ENCODE peak calls at places on chromosome 4, in nine cellular contexts. One of them, this sample, is unnamed.
A peak's percentile ranks its signal among the peaks of the same experiment; 100 is the strongest.

GRCh38 chr4:166252487-166253402 is 379.7 kb downstream of the TLL1 start:
- DNase-seq in epithelial cell of esophagus: peak; percentile 54
- DNase-seq in naive thymus-derived CD4-positive, alpha-beta T cell: no peak
- DNase-seq in testis: peak; percentile 44
- DNase-seq in Caki2: peak; percentile 22
- DNase-seq in activated T-helper 1 cell treated with Interleukin-2 at 50 U/mL for 16 hours: no peak
- DNase-seq in T-helper 1 cell: no peak
- DNase-seq in myocyte: peak; percentile 18
- DNase-seq in pancreas: no peak
- DNase-seq in this sample: no peak

GRCh38 chr4:68368566-68369473 is 18.9 kb upstream of the YTHDC1 start:
- DNase-seq in naive thymus-derived CD4-positive, alpha-beta T cell: no peak
- DNase-seq in pancreas: no peak
- DNase-seq in myocyte: peak; percentile 27
- DNase-seq in testis: no peak
- DNase-seq in T-helper 1 cell: no peak
- DNase-seq in activated T-helper 1 cell treated with Interleukin-2 at 50 U/mL for 16 hours: no peak
- DNase-seq in Caki2: peak; percentile 77
- DNase-seq in epithelial cell of esophagus: peak; percentile 95
- DNase-seq in this sample: no peak

GRCh38 chr4:165398570-165398969 is 19.8 kb downstream of the CPE start:
- DNase-seq in activated T-helper 1 cell treated with Interleukin-2 at 50 U/mL for 16 hours: no peak
- DNase-seq in myocyte: peak; percentile 62
- DNase-seq in Caki2: peak; percentile 21
- DNase-seq in testis: no peak
- DNase-seq in naive thymus-derived CD4-positive, alpha-beta T cell: no peak
- DNase-seq in pancreas: no peak
- DNase-seq in T-helper 1 cell: no peak
- DNase-seq in epithelial cell of esophagus: peak; percentile 21
- DNase-seq in this sample: no peak

GRCh38 chr4:104719539-104720230 is 225.0 kb upstream of the CXXC4 start:
- DNase-seq in pancreas: no peak
- DNase-seq in epithelial cell of esophagus: no peak
- DNase-seq in T-helper 1 cell: no peak
- DNase-seq in testis: no peak
- DNase-seq in Caki2: no peak
- DNase-seq in myocyte: no peak
- DNase-seq in activated T-helper 1 cell treated with Interleukin-2 at 50 U/mL for 16 hours: no peak
- DNase-seq in naive thymus-derived CD4-positive, alpha-beta T cell: no peak
- DNase-seq in this sample: no peak

GRCh38 chr4:146621-147020 is 22.3 kb downstream of the ZNF718 start:
- DNase-seq in pancreas: no peak
- DNase-seq in epithelial cell of esophagus: no peak
- DNase-seq in Caki2: no peak
- DNase-seq in T-helper 1 cell: no peak
- DNase-seq in myocyte: no peak
- DNase-seq in naive thymus-derived CD4-positive, alpha-beta T cell: no peak
- DNase-seq in activated T-helper 1 cell treated with Interleukin-2 at 50 U/mL for 16 hours: no peak
- DNase-seq in testis: no peak
- DNase-seq in this sample: no peak

GRCh38 chr4:103199009-103199408 is 866 bp upstream of the CENPE start:
- DNase-seq in testis: no peak
- DNase-seq in pancreas: no peak
- DNase-seq in myocyte: no peak
- DNase-seq in Caki2: no peak
- DNase-seq in epithelial cell of esophagus: no peak
- DNase-seq in naive thymus-derived CD4-positive, alpha-beta T cell: no peak
- DNase-seq in activated T-helper 1 cell treated with Interleukin-2 at 50 U/mL for 16 hours: no peak
- DNase-seq in T-helper 1 cell: no peak
- DNase-seq in this sample: no peak

GRCh38 chr4:2275546-2276251 is 13.8 kb upstream of the MXD4 start:
- DNase-seq in T-helper 1 cell: no peak
- DNase-seq in activated T-helper 1 cell treated with Interleukin-2 at 50 U/mL for 16 hours: no peak
- DNase-seq in testis: no peak
- DNase-seq in epithelial cell of esophagus: no peak
- DNase-seq in Caki2: no peak
- DNase-seq in pancreas: peak; percentile 1
- DNase-seq in naive thymus-derived CD4-positive, alpha-beta T cell: no peak
- DNase-seq in myocyte: no peak
- DNase-seq in this sample: no peak

GRCh38 chr4:151166662-151167061 is 67.2 kb downstream of the RPS3A start:
- DNase-seq in Caki2: no peak
- DNase-seq in testis: no peak
- DNase-seq in naive thymus-derived CD4-positive, alpha-beta T cell: no peak
- DNase-seq in epithelial cell of esophagus: no peak
- DNase-seq in T-helper 1 cell: no peak
- DNase-seq in myocyte: peak; percentile 56
- DNase-seq in pancreas: no peak
- DNase-seq in activated T-helper 1 cell treated with Interleukin-2 at 50 U/mL for 16 hours: no peak
- DNase-seq in this sample: no peak

GRCh38 chr4:142331646-142332045 is 514.5 kb downstream of the INPP4B start:
- DNase-seq in T-helper 1 cell: no peak
- DNase-seq in testis: peak; percentile 45
- DNase-seq in Caki2: no peak
- DNase-seq in myocyte: peak; percentile 73
- DNase-seq in epithelial cell of esophagus: no peak
- DNase-seq in activated T-helper 1 cell treated with Interleukin-2 at 50 U/mL for 16 hours: no peak
- DNase-seq in pancreas: no peak
- DNase-seq in naive thymus-derived CD4-positive, alpha-beta T cell: no peak
- DNase-seq in this sample: no peak

GRCh38 chr4:14994242-14994641 is 8.0 kb upstream of the CPEB2 start:
- DNase-seq in epithelial cell of esophagus: peak; percentile 87
- DNase-seq in myocyte: no peak
- DNase-seq in activated T-helper 1 cell treated with Interleukin-2 at 50 U/mL for 16 hours: no peak
- DNase-seq in testis: no peak
- DNase-seq in naive thymus-derived CD4-positive, alpha-beta T cell: no peak
- DNase-seq in pancreas: no peak
- DNase-seq in Caki2: no peak
- DNase-seq in T-helper 1 cell: peak; percentile 36
- DNase-seq in this sample: no peak

GRCh38 chr4:88900432-88900831 is 156.6 kb downstream of the FAM13A start:
- DNase-seq in T-helper 1 cell: no peak
- DNase-seq in testis: no peak
- DNase-seq in epithelial cell of esophagus: peak; percentile 32
- DNase-seq in naive thymus-derived CD4-positive, alpha-beta T cell: no peak
- DNase-seq in pancreas: no peak
- DNase-seq in myocyte: peak; percentile 34
- DNase-seq in activated T-helper 1 cell treated with Interleukin-2 at 50 U/mL for 16 hours: no peak
- DNase-seq in Caki2: no peak
- DNase-seq in this sample: no peak

GRCh38 chr4:17166954-17167353 is 268.5 kb upstream of the LDB2 start:
- DNase-seq in Caki2: no peak
- DNase-seq in naive thymus-derived CD4-positive, alpha-beta T cell: no peak
- DNase-seq in myocyte: no peak
- DNase-seq in testis: peak; percentile 47
- DNase-seq in pancreas: no peak
- DNase-seq in T-helper 1 cell: no peak
- DNase-seq in epithelial cell of esophagus: no peak
- DNase-seq in activated T-helper 1 cell treated with Interleukin-2 at 50 U/mL for 16 hours: no peak
- DNase-seq in this sample: no peak

GRCh38 chr4:47662975-47663374 is 174.9 kb downstream of the CORIN start:
- DNase-seq in myocyte: no peak
- DNase-seq in pancreas: no peak
- DNase-seq in epithelial cell of esophagus: peak; percentile 23
- DNase-seq in T-helper 1 cell: no peak
- DNase-seq in activated T-helper 1 cell treated with Interleukin-2 at 50 U/mL for 16 hours: no peak
- DNase-seq in testis: no peak
- DNase-seq in Caki2: no peak
- DNase-seq in naive thymus-derived CD4-positive, alpha-beta T cell: no peak
- DNase-seq in this sample: no peak

GRCh38 chr4:151459380-151459779 is 50.4 kb downstream of the FHIP1A start:
- DNase-seq in epithelial cell of esophagus: peak; percentile 59
- DNase-seq in testis: no peak
- DNase-seq in activated T-helper 1 cell treated with Interleukin-2 at 50 U/mL for 16 hours: no peak
- DNase-seq in T-helper 1 cell: no peak
- DNase-seq in naive thymus-derived CD4-positive, alpha-beta T cell: no peak
- DNase-seq in Caki2: no peak
- DNase-seq in pancreas: no peak
- DNase-seq in myocyte: no peak
- DNase-seq in this sample: no peak

GRCh38 chr4:129545599-129546278 is 449.8 kb downstream of the C4orf33 start:
- DNase-seq in naive thymus-derived CD4-positive, alpha-beta T cell: no peak
- DNase-seq in testis: peak; percentile 18
- DNase-seq in pancreas: peak; percentile 72
- DNase-seq in activated T-helper 1 cell treated with Interleukin-2 at 50 U/mL for 16 hours: no peak
- DNase-seq in T-helper 1 cell: no peak
- DNase-seq in Caki2: no peak
- DNase-seq in myocyte: no peak
- DNase-seq in epithelial cell of esophagus: peak; percentile 77
- DNase-seq in this sample: no peak

GRCh38 chr4:162682651-162683050 is 484.0 kb downstream of the NAF1 start:
- DNase-seq in pancreas: no peak
- DNase-seq in T-helper 1 cell: no peak
- DNase-seq in Caki2: peak; percentile 86
- DNase-seq in naive thymus-derived CD4-positive, alpha-beta T cell: no peak
- DNase-seq in activated T-helper 1 cell treated with Interleukin-2 at 50 U/mL for 16 hours: no peak
- DNase-seq in myocyte: no peak
- DNase-seq in epithelial cell of esophagus: no peak
- DNase-seq in testis: no peak
- DNase-seq in this sample: no peak

GRCh38 chr4:186021461-186022167 is 47.3 kb upstream of the TLR3 start:
- DNase-seq in pancreas: no peak
- DNase-seq in T-helper 1 cell: no peak
- DNase-seq in Caki2: peak; percentile 19
- DNase-seq in testis: peak; percentile 36
- DNase-seq in epithelial cell of esophagus: peak; percentile 37
- DNase-seq in naive thymus-derived CD4-positive, alpha-beta T cell: no peak
- DNase-seq in activated T-helper 1 cell treated with Interleukin-2 at 50 U/mL for 16 hours: no peak
- DNase-seq in myocyte: peak; percentile 59
- DNase-seq in this sample: peak; percentile 63

GRCh38 chr4:41747230-41748055 is 1.1 kb downstream of the PHOX2B start:
- DNase-seq in testis: no peak
- DNase-seq in epithelial cell of esophagus: no peak
- DNase-seq in pancreas: no peak
- DNase-seq in activated T-helper 1 cell treated with Interleukin-2 at 50 U/mL for 16 hours: no peak
- DNase-seq in myocyte: no peak
- DNase-seq in naive thymus-derived CD4-positive, alpha-beta T cell: no peak
- DNase-seq in T-helper 1 cell: no peak
- DNase-seq in Caki2: no peak
- DNase-seq in this sample: no peak

GRCh38 chr4:1842993-1843448 is 12.9 kb downstream of the LETM1 start:
- DNase-seq in Caki2: no peak
- DNase-seq in epithelial cell of esophagus: no peak
- DNase-seq in pancreas: no peak
- DNase-seq in activated T-helper 1 cell treated with Interleukin-2 at 50 U/mL for 16 hours: no peak
- DNase-seq in testis: peak; percentile 65
- DNase-seq in naive thymus-derived CD4-positive, alpha-beta T cell: no peak
- DNase-seq in myocyte: peak; percentile 63
- DNase-seq in T-helper 1 cell: no peak
- DNase-seq in this sample: no peak

GRCh38 chr4:97770222-97770621 is 373.1 kb downstream of the STPG2 start:
- DNase-seq in testis: no peak
- DNase-seq in Caki2: no peak
- DNase-seq in epithelial cell of esophagus: no peak
- DNase-seq in T-helper 1 cell: no peak
- DNase-seq in naive thymus-derived CD4-positive, alpha-beta T cell: no peak
- DNase-seq in activated T-helper 1 cell treated with Interleukin-2 at 50 U/mL for 16 hours: no peak
- DNase-seq in pancreas: no peak
- DNase-seq in myocyte: no peak
- DNase-seq in this sample: no peak

GRCh38 chr4:110196206-110196870 is 2.1 kb downstream of the ELOVL6 start:
- DNase-seq in myocyte: peak; percentile 55
- DNase-seq in testis: peak; percentile 64
- DNase-seq in pancreas: peak; percentile 58
- DNase-seq in T-helper 1 cell: peak; percentile 43
- DNase-seq in naive thymus-derived CD4-positive, alpha-beta T cell: no peak
- DNase-seq in Caki2: peak; percentile 68
- DNase-seq in epithelial cell of esophagus: peak; percentile 47
- DNase-seq in activated T-helper 1 cell treated with Interleukin-2 at 50 U/mL for 16 hours: peak; percentile 17
- DNase-seq in this sample: peak; percentile 73

GRCh38 chr4:37555324-37555723 is 130.9 kb downstream of the RELL1 start:
- DNase-seq in naive thymus-derived CD4-positive, alpha-beta T cell: no peak
- DNase-seq in epithelial cell of esophagus: no peak
- DNase-seq in pancreas: no peak
- DNase-seq in Caki2: no peak
- DNase-seq in myocyte: no peak
- DNase-seq in testis: no peak
- DNase-seq in activated T-helper 1 cell treated with Interleukin-2 at 50 U/mL for 16 hours: no peak
- DNase-seq in T-helper 1 cell: no peak
- DNase-seq in this sample: no peak

GRCh38 chr4:184362338-184362737 is 112.0 kb downstream of the IRF2 start:
- DNase-seq in pancreas: no peak
- DNase-seq in Caki2: no peak
- DNase-seq in activated T-helper 1 cell treated with Interleukin-2 at 50 U/mL for 16 hours: no peak
- DNase-seq in myocyte: no peak
- DNase-seq in epithelial cell of esophagus: peak; percentile 28
- DNase-seq in T-helper 1 cell: no peak
- DNase-seq in testis: no peak
- DNase-seq in naive thymus-derived CD4-positive, alpha-beta T cell: no peak
- DNase-seq in this sample: no peak

GRCh38 chr4:148426643-148427042 is 15.6 kb downstream of the NR3C2 start:
- DNase-seq in pancreas: no peak
- DNase-seq in activated T-helper 1 cell treated with Interleukin-2 at 50 U/mL for 16 hours: no peak
- DNase-seq in Caki2: no peak
- DNase-seq in naive thymus-derived CD4-positive, alpha-beta T cell: no peak
- DNase-seq in myocyte: no peak
- DNase-seq in epithelial cell of esophagus: no peak
- DNase-seq in T-helper 1 cell: no peak
- DNase-seq in testis: no peak
- DNase-seq in this sample: no peak

GRCh38 chr4:46390353-46391058 is 578 bp upstream of the GABRA2 start:
- DNase-seq in Caki2: no peak
- DNase-seq in activated T-helper 1 cell treated with Interleukin-2 at 50 U/mL for 16 hours: no peak
- DNase-seq in epithelial cell of esophagus: no peak
- DNase-seq in testis: no peak
- DNase-seq in T-helper 1 cell: no peak
- DNase-seq in pancreas: no peak
- DNase-seq in myocyte: no peak
- DNase-seq in naive thymus-derived CD4-positive, alpha-beta T cell: no peak
- DNase-seq in this sample: no peak

GRCh38 chr4:38237139-38237538 is 276.9 kb downstream of the PTTG2 start:
- DNase-seq in naive thymus-derived CD4-positive, alpha-beta T cell: no peak
- DNase-seq in T-helper 1 cell: no peak
- DNase-seq in epithelial cell of esophagus: peak; percentile 93
- DNase-seq in activated T-helper 1 cell treated with Interleukin-2 at 50 U/mL for 16 hours: no peak
- DNase-seq in Caki2: no peak
- DNase-seq in myocyte: no peak
- DNase-seq in testis: no peak
- DNase-seq in pancreas: no peak
- DNase-seq in this sample: no peak

GRCh38 chr4:106676173-106676921 is 307.8 kb upstream of the GIMD1 start:
- DNase-seq in naive thymus-derived CD4-positive, alpha-beta T cell: no peak
- DNase-seq in testis: no peak
- DNase-seq in Caki2: no peak
- DNase-seq in epithelial cell of esophagus: peak; percentile 73
- DNase-seq in activated T-helper 1 cell treated with Interleukin-2 at 50 U/mL for 16 hours: no peak
- DNase-seq in T-helper 1 cell: peak; percentile 41
- DNase-seq in pancreas: no peak
- DNase-seq in myocyte: peak; percentile 32
- DNase-seq in this sample: no peak

GRCh38 chr4:15381806-15382338 is 46.0 kb upstream of the C1QTNF7 start:
- DNase-seq in activated T-helper 1 cell treated with Interleukin-2 at 50 U/mL for 16 hours: no peak
- DNase-seq in epithelial cell of esophagus: no peak
- DNase-seq in T-helper 1 cell: no peak
- DNase-seq in Caki2: no peak
- DNase-seq in naive thymus-derived CD4-positive, alpha-beta T cell: no peak
- DNase-seq in pancreas: no peak
- DNase-seq in myocyte: no peak
- DNase-seq in testis: no peak
- DNase-seq in this sample: no peak

GRCh38 chr4:151304755-151305154 is 20.6 kb downstream of the SH3D19 start:
- DNase-seq in pancreas: no peak
- DNase-seq in Caki2: peak; percentile 16
- DNase-seq in activated T-helper 1 cell treated with Interleukin-2 at 50 U/mL for 16 hours: no peak
- DNase-seq in T-helper 1 cell: no peak
- DNase-seq in myocyte: no peak
- DNase-seq in epithelial cell of esophagus: peak; percentile 29
- DNase-seq in naive thymus-derived CD4-positive, alpha-beta T cell: no peak
- DNase-seq in testis: no peak
- DNase-seq in this sample: no peak

GRCh38 chr4:140308366-140309123 is 64.9 kb upstream of the SCOC start:
- DNase-seq in naive thymus-derived CD4-positive, alpha-beta T cell: no peak
- DNase-seq in epithelial cell of esophagus: peak; percentile 98
- DNase-seq in Caki2: peak; percentile 67
- DNase-seq in T-helper 1 cell: no peak
- DNase-seq in testis: peak; percentile 79
- DNase-seq in activated T-helper 1 cell treated with Interleukin-2 at 50 U/mL for 16 hours: no peak
- DNase-seq in pancreas: no peak
- DNase-seq in myocyte: peak; percentile 93
- DNase-seq in this sample: peak; percentile 42

GRCh38 chr4:165716472-165716871 is 156.6 kb upstream of the TLL1 start:
- DNase-seq in pancreas: no peak
- DNase-seq in Caki2: no peak
- DNase-seq in myocyte: no peak
- DNase-seq in epithelial cell of esophagus: peak; percentile 7
- DNase-seq in T-helper 1 cell: no peak
- DNase-seq in testis: no peak
- DNase-seq in activated T-helper 1 cell treated with Interleukin-2 at 50 U/mL for 16 hours: no peak
- DNase-seq in naive thymus-derived CD4-positive, alpha-beta T cell: no peak
- DNase-seq in this sample: no peak

This sample was measured in hippocampal formation.